ENCODE peak calls at places on chromosomes 4 and X, in eight cellular contexts. J is body of pancreas; Z is ecto neural progenitor cell; Y is nucleus accumbens; X is stimulated activated CD8-positive, alpha-beta memory T cell treated with anti-CD3 and anti-CD28 coated beads, Interleukin-2, amount 100 ng/mL, for 1 hour; D is fibroblast of mammary gland; L is A549; N is fibroblast of villous mesenchyme. C is an unnamed sample.

GRCh38 chr4:25301471-25301870 is 11.1 kb upstream of the ZCCHC4 start:
- DNase-seq in X (no peak), L (no peak), Y (no peak), Z (no peak), D (no peak), J (no peak), N (no peak), C (no peak)

GRCh38 chr4:73087871-73088270 is 18.4 kb upstream of the COX18 start:
- DNase-seq in Z (no peak), Y (no peak), X (no peak), J (no peak), D (no peak), L (no peak), N (no peak), C (no peak)

GRCh38 chr4:77147400-77147782 is 9.6 kb upstream of the CCNG2 start:
- DNase-seq in L (no peak), Y (no peak), D (no peak), X (no peak), Z (no peak), J (no peak), N (peak; percentile 33), C (no peak)

GRCh38 chrX:69024287-69024686 is 141.0 kb downstream of the PJA1 start:
- DNase-seq in Y (no peak), X (no peak), Z (no peak), D (no peak), J (no peak), N (no peak), L (no peak), C (no peak)

GRCh38 chrX:56764153-56764974 is 35.3 kb downstream of the NBDY start:
- DNase-seq in D (peak; percentile 91), Y (no peak), L (peak; percentile 73), X (peak; percentile 52), J (peak; percentile 81), Z (peak; percentile 63), N (peak; percentile 87), C (peak; percentile 32)

GRCh38 chr4:119977546-119977945 is 89.1 kb downstream of the MAD2L1 start:
- DNase-seq in Z (no peak), X (no peak), J (no peak), Y (no peak), N (peak; percentile 24), L (no peak), D (no peak), C (no peak)

GRCh38 chr4:74426101-74426500 is 18.8 kb upstream of the AREG start:
- DNase-seq in Y (no peak), L (no peak), X (no peak), Z (no peak), N (peak; percentile 79), D (peak; percentile 98), J (no peak), C (no peak)

GRCh38 chr4:167616471-167616870 is 382.2 kb upstream of the SPOCK3 start:
- DNase-seq in J (no peak), X (no peak), Z (no peak), N (no peak), Y (no peak), L (no peak), D (no peak), C (no peak)

GRCh38 chrX:63918611-63919010 is 133.6 kb upstream of the ARHGEF9 start:
- DNase-seq in L (peak; percentile 17), Z (no peak), N (no peak), Y (no peak), J (no peak), D (peak; percentile 31), X (no peak), C (no peak)

GRCh38 chr4:187798385-187798784 is 197.2 kb upstream of the ZFP42 start:
- DNase-seq in D (no peak), X (no peak), L (no peak), Z (no peak), Y (no peak), J (no peak), N (no peak), C (no peak)

GRCh38 chr4:67327245-67327860 is 217.9 kb downstream of the CENPC start:
- DNase-seq in N (peak; percentile 51), D (peak; percentile 55), Z (peak; percentile 52), Y (no peak), J (peak; percentile 70), L (peak; percentile 57), X (no peak), C (peak; percentile 60)

GRCh38 chrX:106935175-106935574 is 15.0 kb downstream of the CLDN2 start:
- DNase-seq in Y (no peak), L (peak; percentile 51), Z (no peak), D (peak; percentile 27), X (no peak), J (no peak), N (peak; percentile 57), C (no peak)

GRCh38 chr4:152590179-152591031 is 54.5 kb upstream of the FBXW7 start:
- DNase-seq in Y (no peak), L (no peak), N (peak; percentile 100), D (peak; percentile 99), J (no peak), Z (no peak), X (no peak), C (no peak)

GRCh38 chr4:156778093-156778492 is 193.5 kb downstream of the PDGFC start:
- DNase-seq in Z (no peak), Y (no peak), J (no peak), X (no peak), L (no peak), N (no peak), D (peak; percentile 81), C (no peak)

GRCh38 chr4:5338511-5338910 is 287.2 kb downstream of the STK32B start:
- DNase-seq in J (no peak), X (no peak), Z (no peak), Y (no peak), D (peak; percentile 22), N (no peak), L (no peak), C (no peak)

GRCh38 chr4:38724507-38724808 is 58.3 kb downstream of the TLR10 start:
- DNase-seq in Z (no peak), J (no peak), Y (no peak), L (no peak), X (no peak), D (no peak), N (no peak), C (no peak)

GRCh38 chr4:170139764-170140163 is 50.0 kb upstream of the AADAT start:
- DNase-seq in Y (no peak), Z (no peak), D (peak; percentile 79), J (no peak), N (peak; percentile 4), L (no peak), X (no peak), C (no peak)

C was measured in neural crest cell.